ENCODE peak calls at places on chromosome 9, in four cellular contexts. One of them, this sample, is unnamed.
A peak's percentile ranks its signal among the peaks of the same experiment; 100 is the strongest.

GRCh38 chr9:134992755-134993124 is 75.0 kb upstream of the FCN1 start:
- DNase-seq in fibroblast of lung: no peak
- DNase-seq in esophagus muscularis mucosa: no peak
- DNase-seq in breast epithelium: peak; percentile 70
- DNase-seq in this sample: no peak

GRCh38 chr9:133727277-133727875 is 10.8 kb downstream of the SARDH start:
- DNase-seq in fibroblast of lung: no peak
- DNase-seq in esophagus muscularis mucosa: no peak
- DNase-seq in breast epithelium: peak; percentile 34
- DNase-seq in this sample: no peak

GRCh38 chr9:135215571-135216161 is 128.2 kb downstream of the OLFM1 start:
- DNase-seq in fibroblast of lung: no peak
- DNase-seq in breast epithelium: peak; percentile 64
- DNase-seq in esophagus muscularis mucosa: no peak
- DNase-seq in this sample: no peak

GRCh38 chr9:130258999-130259398 is 6.6 kb upstream of the HMCN2 start:
- DNase-seq in fibroblast of lung: no peak
- DNase-seq in breast epithelium: no peak
- DNase-seq in esophagus muscularis mucosa: no peak
- DNase-seq in this sample: no peak

GRCh38 chr9:37591775-37592107 is 656 bp downstream of the TOMM5 start:
- DNase-seq in fibroblast of lung: no peak
- DNase-seq in esophagus muscularis mucosa: no peak
- DNase-seq in breast epithelium: no peak
- DNase-seq in this sample: no peak

GRCh38 chr9:113011911-113012381 is at the start of gene ZNF883:
- DNase-seq in fibroblast of lung: peak; percentile 80
- DNase-seq in esophagus muscularis mucosa: no peak
- DNase-seq in breast epithelium: peak; percentile 61
- DNase-seq in this sample: no peak

GRCh38 chr9:110257097-110257955 is 1.0 kb upstream of the TXN start:
- DNase-seq in esophagus muscularis mucosa: no peak
- DNase-seq in breast epithelium: no peak
- DNase-seq in fibroblast of lung: no peak
- DNase-seq in this sample: no peak

GRCh38 chr9:14238044-14238443 is 75.9 kb downstream of the NFIB start:
- DNase-seq in esophagus muscularis mucosa: no peak
- DNase-seq in breast epithelium: no peak
- DNase-seq in fibroblast of lung: peak; percentile 22
- DNase-seq in this sample: no peak

GRCh38 chr9:37239224-37239859 is 119.0 kb downstream of the ZCCHC7 start:
- DNase-seq in breast epithelium: no peak
- DNase-seq in esophagus muscularis mucosa: no peak
- DNase-seq in fibroblast of lung: no peak
- DNase-seq in this sample: no peak

GRCh38 chr9:77751341-77752091 is 103.4 kb upstream of the GNA14 start:
- DNase-seq in breast epithelium: no peak
- DNase-seq in fibroblast of lung: peak; percentile 81
- DNase-seq in esophagus muscularis mucosa: no peak
- DNase-seq in this sample: peak; percentile 26

GRCh38 chr9:86368871-86369521 is 14.8 kb upstream of the TUT7 start:
- DNase-seq in breast epithelium: no peak
- DNase-seq in fibroblast of lung: peak; percentile 96
- DNase-seq in esophagus muscularis mucosa: no peak
- DNase-seq in this sample: peak; percentile 45

GRCh38 chr9:27022920-27023319 is 17.4 kb upstream of the LRRC19 start:
- DNase-seq in fibroblast of lung: no peak
- DNase-seq in breast epithelium: no peak
- DNase-seq in esophagus muscularis mucosa: no peak
- DNase-seq in this sample: no peak

GRCh38 chr9:101119206-101119819 is 90.8 kb downstream of the PLPPR1 start:
- DNase-seq in fibroblast of lung: no peak
- DNase-seq in breast epithelium: no peak
- DNase-seq in esophagus muscularis mucosa: no peak
- DNase-seq in this sample: no peak

GRCh38 chr9:38372685-38373619 is 19.6 kb upstream of the ALDH1B1 start:
- DNase-seq in esophagus muscularis mucosa: no peak
- DNase-seq in fibroblast of lung: no peak
- DNase-seq in breast epithelium: no peak
- DNase-seq in this sample: no peak

GRCh38 chr9:71690058-71690691 is 78.1 kb downstream of the CEMIP2 start:
- DNase-seq in breast epithelium: no peak
- DNase-seq in fibroblast of lung: no peak
- DNase-seq in esophagus muscularis mucosa: no peak
- DNase-seq in this sample: no peak

GRCh38 chr9:98833090-98833956 is 25.9 kb downstream of the GALNT12 start:
- DNase-seq in esophagus muscularis mucosa: no peak
- DNase-seq in fibroblast of lung: peak; percentile 9
- DNase-seq in breast epithelium: no peak
- DNase-seq in this sample: no peak

GRCh38 chr9:135268981-135269380 is 181.5 kb downstream of the OLFM1 start:
- DNase-seq in esophagus muscularis mucosa: no peak
- DNase-seq in breast epithelium: no peak
- DNase-seq in fibroblast of lung: no peak
- DNase-seq in this sample: no peak

GRCh38 chr9:84822589-84823233 is 153.2 kb downstream of the NTRK2 start:
- DNase-seq in fibroblast of lung: no peak
- DNase-seq in breast epithelium: no peak
- DNase-seq in esophagus muscularis mucosa: peak; percentile 78
- DNase-seq in this sample: no peak
- H3K4me3 ChIP-seq in fibroblast of lung: no peak overlapping the region
- H3K4me3 ChIP-seq in breast epithelium: no peak overlapping the region
- H3K4me3 ChIP-seq in esophagus muscularis mucosa: no peak overlapping the region
- H3K4me3 ChIP-seq in this sample: no peak overlapping the region

GRCh38 chr9:136609838-136610311 is 52.8 kb upstream of the EGFL7 start:
- DNase-seq in breast epithelium: no peak
- DNase-seq in fibroblast of lung: no peak
- DNase-seq in esophagus muscularis mucosa: no peak
- DNase-seq in this sample: no peak
- TF ChIP-seq CTCF in breast epithelium: no peak
- TF ChIP-seq CTCF in fibroblast of lung: no peak
- TF ChIP-seq CTCF in esophagus muscularis mucosa: no peak
- TF ChIP-seq CTCF in this sample: no peak

DNA sequence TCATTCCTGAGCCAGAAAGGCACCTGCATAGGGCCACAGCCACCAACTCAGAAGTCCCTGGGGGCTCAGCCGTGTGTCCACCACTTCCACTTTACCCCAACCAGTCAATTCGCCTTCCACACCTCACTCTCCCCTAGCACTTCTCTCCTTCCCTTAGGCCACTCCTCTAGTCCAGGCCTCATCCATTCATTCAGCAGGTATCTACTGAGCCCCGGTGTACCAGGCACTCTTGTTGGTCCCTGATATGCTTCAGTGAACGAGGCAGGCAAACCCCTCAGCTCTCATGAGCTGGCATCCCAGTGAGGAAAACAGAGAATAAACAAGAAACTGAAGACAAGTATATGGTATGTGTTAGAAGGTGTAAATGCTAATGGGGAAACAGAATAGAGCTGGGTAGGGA is 28.7 kb downstream of the NDUFA8 start:
- DNase-seq in esophagus muscularis mucosa: no peak
- DNase-seq in fibroblast of lung: no peak
- DNase-seq in breast epithelium: no peak
- DNase-seq in this sample: no peak
- H3K27ac ChIP-seq in esophagus muscularis mucosa: no peak overlapping the region
- H3K27ac ChIP-seq in fibroblast of lung: no peak overlapping the region
- H3K27ac ChIP-seq in breast epithelium: no peak overlapping the region
- H3K27ac ChIP-seq in this sample: no peak overlapping the region

DNA sequence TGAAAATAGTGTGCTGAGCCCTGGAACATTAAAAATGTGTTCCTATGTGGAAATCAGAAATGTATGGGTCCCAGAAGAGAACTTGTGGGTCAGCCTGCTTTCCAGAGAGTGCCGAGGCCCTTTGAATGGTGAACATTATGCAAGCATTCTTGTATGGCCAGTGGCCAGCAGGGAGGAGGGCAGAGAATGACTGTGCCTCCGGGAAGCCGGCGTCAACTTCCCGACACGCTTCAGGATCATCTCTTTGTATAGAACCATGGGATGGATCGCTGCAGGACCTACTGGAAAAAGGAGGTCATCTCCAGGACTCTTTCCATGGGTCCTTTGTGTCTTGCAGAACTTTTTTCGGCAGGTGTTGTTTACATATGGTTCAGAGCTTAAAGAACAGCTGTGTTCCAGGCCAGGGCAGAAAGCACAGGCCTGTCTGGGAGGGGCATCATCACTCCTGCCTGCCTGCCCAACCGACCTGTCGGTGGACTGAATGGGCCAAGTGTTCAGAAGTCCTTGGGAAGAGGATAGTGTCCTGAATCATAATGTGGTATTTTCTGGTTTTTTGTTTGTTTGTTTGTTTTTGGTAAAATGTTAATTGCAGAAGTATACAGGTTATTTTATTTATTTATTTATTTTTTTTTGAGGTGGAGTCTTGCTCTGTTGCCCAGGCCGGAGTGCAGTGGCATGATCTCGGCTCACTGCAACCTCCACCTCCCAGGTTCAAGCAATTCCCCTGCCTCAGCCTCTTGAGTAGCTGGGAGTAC is 9.0 kb downstream of the PRRC2B start:
- DNase-seq in breast epithelium: peak; percentile 89
- DNase-seq in fibroblast of lung: peak; percentile 92
- DNase-seq in esophagus muscularis mucosa: peak; percentile 97
- DNase-seq in this sample: peak; percentile 46
- H3K4me3 ChIP-seq in breast epithelium: peak overlapping the region; percentile 27
- H3K4me3 ChIP-seq in fibroblast of lung: peak overlapping the region; percentile 7
- H3K4me3 ChIP-seq in esophagus muscularis mucosa: peak overlapping the region; percentile 36
- H3K4me3 ChIP-seq in this sample: peak overlapping the region; percentile 15

GRCh38 chr9:16132513-16132912 is 579.7 kb downstream of the CCDC171 start:
- DNase-seq in fibroblast of lung: no peak
- DNase-seq in esophagus muscularis mucosa: no peak
- DNase-seq in breast epithelium: no peak
- DNase-seq in this sample: no peak

GRCh38 chr9:16133556-16134227 is 580.8 kb downstream of the CCDC171 start:
- DNase-seq in fibroblast of lung: peak; percentile 69
- DNase-seq in esophagus muscularis mucosa: no peak
- DNase-seq in breast epithelium: no peak
- DNase-seq in this sample: no peak

GRCh38 chr9:16134351-16134750 is 581.5 kb downstream of the CCDC171 start:
- DNase-seq in breast epithelium: no peak
- DNase-seq in esophagus muscularis mucosa: no peak
- DNase-seq in fibroblast of lung: no peak
- DNase-seq in this sample: no peak

GRCh38 chr9:16133032-16133431 is 580.2 kb downstream of the CCDC171 start:
- DNase-seq in esophagus muscularis mucosa: no peak
- DNase-seq in fibroblast of lung: no peak
- DNase-seq in breast epithelium: no peak
- DNase-seq in this sample: no peak

DNA sequence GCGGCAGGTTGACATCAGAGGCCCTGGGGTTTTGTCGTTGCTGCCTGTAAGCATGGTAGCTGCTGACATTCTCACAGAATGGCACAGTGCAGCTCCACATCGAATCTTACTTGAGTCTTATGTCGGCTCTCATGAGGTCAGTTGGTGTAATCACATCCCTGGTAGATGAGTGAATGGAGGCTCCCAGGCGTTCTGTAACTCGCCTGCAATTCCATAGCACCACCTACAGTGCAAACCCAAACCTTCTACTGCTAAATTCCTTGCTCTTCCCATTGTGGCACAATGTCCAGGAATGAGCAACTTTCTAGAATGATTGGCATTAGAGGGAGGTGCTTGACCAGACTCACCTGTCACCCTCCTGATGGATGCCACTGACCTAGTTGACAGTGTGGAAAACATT is 578.4 kb downstream of the CCDC171 start:
- DNase-seq in fibroblast of lung: peak; percentile 55
- DNase-seq in esophagus muscularis mucosa: no peak
- DNase-seq in breast epithelium: no peak
- DNase-seq in this sample: no peak
- TF ChIP-seq CTCF in fibroblast of lung: peak; percentile 32
- TF ChIP-seq CTCF in esophagus muscularis mucosa: no peak
- TF ChIP-seq CTCF in breast epithelium: no peak
- TF ChIP-seq CTCF in this sample: peak; percentile 47

GRCh38 chr9:89661956-89662717 is 57.3 kb downstream of the GADD45G start:
- DNase-seq in esophagus muscularis mucosa: peak; percentile 98
- DNase-seq in fibroblast of lung: peak; percentile 94
- DNase-seq in breast epithelium: peak; percentile 99
- DNase-seq in this sample: peak; percentile 55
- H3K27ac ChIP-seq in esophagus muscularis mucosa: peak overlapping the region; percentile 68
- H3K27ac ChIP-seq in fibroblast of lung: no peak overlapping the region
- H3K27ac ChIP-seq in breast epithelium: peak overlapping the region; percentile 90
- H3K27ac ChIP-seq in this sample: no peak overlapping the region

GRCh38 chr9:127878652-127879377 is 1.3 kb upstream of the AK1 start:
- DNase-seq in esophagus muscularis mucosa: no peak
- DNase-seq in breast epithelium: no peak
- DNase-seq in fibroblast of lung: no peak
- DNase-seq in this sample: no peak

GRCh38 chr9:127877566-127877998 is at the start of gene AK1:
- DNase-seq in esophagus muscularis mucosa: no peak
- DNase-seq in breast epithelium: peak; percentile 82
- DNase-seq in fibroblast of lung: peak; percentile 51
- DNase-seq in this sample: no peak

GRCh38 chr9:127876764-127877562 is 512 bp downstream of the AK1 start:
- DNase-seq in breast epithelium: no peak
- DNase-seq in esophagus muscularis mucosa: no peak
- DNase-seq in fibroblast of lung: no peak
- DNase-seq in this sample: no peak

GRCh38 chr9:127876026-127876763 is 1.3 kb downstream of the AK1 start:
- DNase-seq in esophagus muscularis mucosa: no peak
- DNase-seq in breast epithelium: no peak
- DNase-seq in fibroblast of lung: no peak
- DNase-seq in this sample: no peak

DNA sequence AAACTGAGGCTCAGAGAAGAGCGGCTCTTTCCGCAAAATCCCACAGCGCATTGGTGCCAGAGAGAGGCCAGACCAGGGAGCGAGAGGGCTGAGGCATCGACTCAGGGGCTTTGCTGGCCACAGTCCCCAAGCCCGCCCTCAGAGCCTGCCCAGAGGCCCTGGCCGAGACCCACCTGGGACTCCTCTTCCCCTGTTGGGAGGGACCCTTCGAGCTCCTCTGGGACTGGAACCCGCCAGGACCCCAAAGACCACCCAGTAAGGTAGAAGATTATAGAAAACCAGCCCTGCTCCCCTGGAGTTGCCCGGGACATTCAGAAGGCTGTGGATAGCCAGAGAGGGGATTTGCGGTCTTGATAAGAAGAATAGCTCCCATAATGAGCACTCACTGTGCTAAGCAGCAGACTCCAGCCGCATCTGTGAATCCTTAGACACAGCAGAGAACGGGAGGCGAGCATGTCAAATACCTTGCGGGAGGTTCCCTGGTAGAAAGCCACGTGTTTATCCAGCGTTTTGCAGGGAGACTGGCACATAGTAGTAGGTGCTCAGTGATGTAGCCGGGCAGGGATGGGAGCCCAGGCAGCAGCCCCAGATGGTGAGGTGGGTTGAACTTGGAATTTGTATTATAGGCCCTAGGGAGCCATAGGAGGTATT is 651 bp upstream of the AK1 start:
- DNase-seq in fibroblast of lung: no peak
- DNase-seq in breast epithelium: no peak
- DNase-seq in esophagus muscularis mucosa: no peak
- DNase-seq in this sample: no peak
- H3K4me3 ChIP-seq in fibroblast of lung: peak overlapping the region; percentile 42
- H3K4me3 ChIP-seq in breast epithelium: peak overlapping the region; percentile 93
- H3K4me3 ChIP-seq in esophagus muscularis mucosa: peak overlapping the region; percentile 67
- H3K4me3 ChIP-seq in this sample: peak overlapping the region; percentile 70

DNA sequence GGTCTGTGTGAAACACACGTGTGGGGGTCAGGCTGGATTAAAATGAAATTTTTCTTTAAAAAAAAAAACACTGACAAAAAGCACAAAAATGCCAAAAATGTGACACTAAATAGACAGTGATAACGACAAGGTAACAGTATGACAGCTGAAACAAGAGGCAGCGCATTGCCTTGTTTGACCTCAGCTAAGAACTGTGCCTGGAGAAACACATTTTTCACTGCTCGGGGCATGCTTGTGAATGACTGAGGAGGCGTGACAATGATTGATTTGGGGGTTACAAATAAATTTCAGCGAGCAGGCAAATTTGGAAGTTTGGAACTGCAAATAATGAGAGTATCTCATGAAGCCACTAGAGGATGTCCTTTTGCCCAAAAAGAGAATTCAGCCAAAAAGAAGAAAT is 44.2 kb upstream of the SPATA31C2 start:
- DNase-seq in fibroblast of lung: no peak
- DNase-seq in breast epithelium: no peak
- DNase-seq in esophagus muscularis mucosa: peak; percentile 21
- DNase-seq in this sample: no peak
- TF ChIP-seq CTCF in fibroblast of lung: no peak
- TF ChIP-seq CTCF in breast epithelium: no peak
- TF ChIP-seq CTCF in esophagus muscularis mucosa: no peak
- TF ChIP-seq CTCF in this sample: no peak

This sample was measured in AG04450.